ENCODE peak calls at places on chromosomes 6 and 20, in five cellular contexts. A is hepatocyte, I is GM12878, Q is bronchial epithelial cell, C is left ventricle myocardium inferior. V is an unnamed sample.

GRCh38 chr20:36097331-36097730 is 57.2 kb upstream of the EPB41L1 start:
- DNase-seq in A (no peak), I (no peak), Q (no peak), C (no peak), V (no peak)

GRCh38 chr20:50057409-50058053 is 55.4 kb downstream of the UBE2V1 start:
- DNase-seq in A (no peak), I (no peak), Q (no peak), C (no peak), V (no peak)

GRCh38 chr6:106159531-106159940 is 73.4 kb downstream of the PRDM1 start:
- DNase-seq in A (no peak), I (no peak), Q (peak), C (no peak), V (no peak)

GRCh38 chr6:163844352-163844751 is 429.8 kb downstream of the QKI start:
- DNase-seq in A (no peak), I (no peak), Q (no peak), C (no peak), V (no peak)

GRCh38 chr6:144093658-144094057 is 1.7 kb downstream of the SF3B5 start:
- DNase-seq in A (no peak), I (no peak), Q (no peak), C (no peak), V (no peak)

GRCh38 chr20:25273541-25274358 is 25.9 kb downstream of the PYGB start:
- DNase-seq in A (no peak), I (no peak), Q (no peak), C (peak), V (no peak)

GRCh38 chr6:99810942-99811633 is 182.9 kb downstream of the MCHR2 start:
- DNase-seq in A (peak), I (no peak), Q (peak), C (no peak), V (no peak)

GRCh38 chr6:148448371-148449010 is 105.9 kb downstream of the SASH1 start:
- DNase-seq in A (no peak), I (no peak), Q (no peak), C (no peak), V (no peak)

GRCh38 chr6:131136021-131136847 is 967 bp downstream of the AKAP7 start:
- DNase-seq in A (peak), I (no peak), Q (peak), C (no peak), V (no peak)

GRCh38 chr6:28943557-28944411 is 20.0 kb upstream of the TRIM27 start:
- DNase-seq in A (peak), I (peak), Q (peak), C (peak), V (peak)

GRCh38 chr6:152973916-152974315 is 8.9 kb downstream of the FBXO5 start:
- DNase-seq in A (no peak), I (no peak), Q (no peak), C (no peak), V (no peak)

DNA sequence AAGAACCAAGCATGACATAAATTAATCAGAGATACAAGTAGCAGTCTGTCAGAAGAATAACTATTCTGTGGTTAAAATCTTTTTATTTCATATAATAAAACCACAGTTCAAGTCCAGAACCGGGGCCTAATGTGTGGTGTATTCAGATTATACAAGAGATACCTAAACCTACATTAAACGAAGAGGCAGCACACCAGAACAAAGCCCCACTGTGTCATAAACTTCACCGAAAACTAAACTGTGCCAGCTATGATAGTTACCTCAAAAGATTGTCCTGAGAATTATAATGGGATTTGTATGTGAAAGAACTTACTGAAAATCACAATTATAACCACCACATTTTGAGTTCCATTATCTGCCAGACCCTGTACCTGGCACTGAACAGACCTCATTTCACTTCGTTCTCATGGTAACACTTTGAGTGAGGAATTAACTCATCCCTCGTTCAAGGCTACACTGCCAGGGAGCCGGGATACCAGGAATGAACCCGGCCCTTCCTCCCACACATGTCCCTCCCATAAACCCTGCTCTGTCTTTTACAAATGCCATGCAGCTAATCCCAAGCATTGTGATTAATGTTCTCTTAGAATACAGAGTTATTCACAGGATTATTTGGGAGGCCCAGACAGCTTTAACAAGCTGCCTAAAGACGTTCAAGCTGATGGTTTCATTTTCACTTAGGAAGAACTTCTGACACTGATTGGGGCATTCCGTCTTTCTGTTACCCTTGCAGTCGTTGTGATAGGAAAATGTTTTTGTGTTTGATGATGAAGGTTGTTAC is 42.7 kb upstream of the CD83 start:
- DNase-seq in A (peak), I (no peak), Q (peak), C (no peak), V (peak)
- H3K4me3 ChIP-seq in A (peak), I (peak), Q (no peak), C (peak), V (peak)

GRCh38 chr20:13105071-13105470 is 96.3 kb downstream of the SPTLC3 start:
- DNase-seq in A (no peak), I (no peak), Q (no peak), C (no peak), V (no peak)

GRCh38 chr20:13102237-13102636 is 93.5 kb downstream of the SPTLC3 start:
- DNase-seq in A (no peak), I (no peak), Q (no peak), C (no peak), V (no peak)

GRCh38 chr20:13102689-13103088 is 93.9 kb downstream of the SPTLC3 start:
- DNase-seq in A (peak), I (no peak), Q (no peak), C (no peak), V (no peak)

GRCh38 chr20:13101701-13102100 is 92.9 kb downstream of the SPTLC3 start:
- DNase-seq in A (peak), I (no peak), Q (peak), C (no peak), V (no peak)

GRCh38 chr20:13105864-13106457 is 97.2 kb downstream of the SPTLC3 start:
- DNase-seq in A (peak), I (no peak), Q (peak), C (no peak), V (peak)
- TF ChIP-seq CTCF in A (peak), I (peak), Q (peak), C (peak), V (peak)

DNA sequence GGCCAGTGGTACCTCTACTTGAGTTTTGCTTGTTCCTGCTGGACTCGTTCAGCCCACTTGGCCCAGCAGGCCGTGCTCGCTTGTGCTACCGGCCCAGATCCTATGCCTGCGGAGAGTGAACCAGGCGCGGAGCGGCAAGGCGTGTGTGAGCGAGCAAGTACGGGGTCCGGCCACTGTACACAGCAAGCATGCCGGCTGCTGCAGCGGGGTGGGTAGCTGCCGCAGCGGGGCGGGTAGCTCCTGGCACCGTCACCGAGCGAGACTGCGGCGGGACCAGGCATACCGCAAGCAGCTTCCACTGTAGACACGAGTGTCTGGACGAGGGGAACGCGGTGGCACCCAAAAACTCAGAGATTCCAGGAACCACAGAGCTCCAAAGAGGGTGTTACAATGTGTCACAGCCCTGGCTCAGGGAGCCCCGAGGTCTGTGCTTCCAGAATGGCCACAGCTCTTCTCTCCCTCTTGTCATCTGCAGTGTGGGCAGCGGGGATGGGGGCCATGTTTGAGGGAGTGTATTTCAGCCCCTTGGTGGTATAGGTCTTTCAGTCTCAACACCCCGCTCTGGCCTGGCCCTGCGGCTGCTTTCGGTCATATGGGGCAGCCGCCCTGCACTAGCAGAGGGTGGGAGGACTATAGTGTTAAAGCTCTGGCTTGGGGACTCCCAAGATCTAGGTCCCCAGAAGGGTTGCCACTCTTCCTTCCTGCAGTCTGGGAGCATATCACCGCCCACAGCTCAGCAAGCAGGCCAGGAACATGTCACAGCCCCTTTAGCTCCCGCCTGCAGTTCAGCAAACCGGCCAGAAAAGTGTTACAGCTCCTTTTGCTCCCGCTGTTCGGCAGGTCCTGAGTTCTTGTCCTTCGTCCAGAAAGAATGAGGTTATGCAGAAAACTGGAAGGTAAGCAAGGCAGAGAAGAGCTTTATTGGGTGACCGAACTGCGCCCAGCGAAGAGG is 6.1 kb upstream of the RWDD1 start:
- DNase-seq in A (no peak), I (no peak), Q (no peak), C (peak), V (no peak)
- H3K4me3 ChIP-seq in A (no peak), I (no peak), Q (peak), C (peak), V (no peak)

GRCh38 chr20:60024245-60024644 is 66.0 kb downstream of the CDH26 start:
- DNase-seq in A (no peak), I (no peak), Q (no peak), C (no peak), V (no peak)
- TF ChIP-seq CTCF in A (no peak), I (no peak), Q (no peak), C (no peak), V (no peak)

V was measured in GM12865.